ENCODE peak calls at places on chromosome 12, in five cellular contexts. One of them, this sample, is unnamed.

GRCh38 chr12:43957732-43958131 is 121.9 kb downstream of the TMEM117 start:
- DNase-seq in stomach: no peak
- DNase-seq in upper lobe of left lung: no peak
- DNase-seq in HepG2: peak; percentile 49
- DNase-seq in breast epithelium: no peak
- DNase-seq in this sample: peak; percentile 16

GRCh38 chr12:3294481-3294911 is 196.5 kb upstream of the PRMT8 start:
- DNase-seq in stomach: no peak
- DNase-seq in upper lobe of left lung: no peak
- DNase-seq in HepG2: no peak
- DNase-seq in breast epithelium: no peak
- DNase-seq in this sample: no peak

GRCh38 chr12:23887055-23887835 is 62.2 kb downstream of the SOX5 start:
- DNase-seq in stomach: no peak
- DNase-seq in upper lobe of left lung: no peak
- DNase-seq in HepG2: no peak
- DNase-seq in breast epithelium: no peak
- DNase-seq in this sample: no peak

GRCh38 chr12:2360630-2361170 is 307.9 kb downstream of the CACNA1C start:
- DNase-seq in stomach: no peak
- DNase-seq in upper lobe of left lung: no peak
- DNase-seq in HepG2: peak; percentile 6
- DNase-seq in breast epithelium: no peak
- DNase-seq in this sample: no peak

GRCh38 chr12:64039285-64039871 is 182.7 kb downstream of the KICS2 start:
- DNase-seq in stomach: peak; percentile 64
- DNase-seq in upper lobe of left lung: no peak
- DNase-seq in HepG2: no peak
- DNase-seq in breast epithelium: no peak
- DNase-seq in this sample: no peak

GRCh38 chr12:54229624-54230212 is 40.9 kb upstream of the SMUG1 start:
- DNase-seq in stomach: no peak
- DNase-seq in upper lobe of left lung: no peak
- DNase-seq in HepG2: no peak
- DNase-seq in breast epithelium: no peak
- DNase-seq in this sample: no peak

GRCh38 chr12:123942277-123942653 is 30.4 kb downstream of the CCDC92 start:
- DNase-seq in stomach: no peak
- DNase-seq in upper lobe of left lung: no peak
- DNase-seq in HepG2: no peak
- DNase-seq in breast epithelium: no peak
- DNase-seq in this sample: no peak

GRCh38 chr12:45234134-45234865 is 18.4 kb downstream of the ANO6 start:
- DNase-seq in stomach: no peak
- DNase-seq in upper lobe of left lung: no peak
- DNase-seq in HepG2: peak; percentile 92
- DNase-seq in breast epithelium: peak; percentile 36
- DNase-seq in this sample: no peak

GRCh38 chr12:114152066-114152465 is 185.9 kb upstream of the RBM19 start:
- DNase-seq in stomach: no peak
- DNase-seq in upper lobe of left lung: no peak
- DNase-seq in HepG2: no peak
- DNase-seq in breast epithelium: no peak
- DNase-seq in this sample: no peak

GRCh38 chr12:75177997-75178396 is 31.6 kb downstream of the KCNC2 start:
- DNase-seq in stomach: no peak
- DNase-seq in upper lobe of left lung: no peak
- DNase-seq in HepG2: peak; percentile 7
- DNase-seq in breast epithelium: no peak
- DNase-seq in this sample: no peak

GRCh38 chr12:130703733-130704375 is 12.2 kb downstream of the RIMBP2 start:
- DNase-seq in stomach: no peak
- DNase-seq in upper lobe of left lung: no peak
- DNase-seq in HepG2: no peak
- DNase-seq in breast epithelium: no peak
- DNase-seq in this sample: no peak

GRCh38 chr12:113238309-113238708 is 17.0 kb downstream of the TPCN1 start:
- DNase-seq in stomach: no peak
- DNase-seq in upper lobe of left lung: no peak
- DNase-seq in HepG2: no peak
- DNase-seq in breast epithelium: no peak
- DNase-seq in this sample: no peak

GRCh38 chr12:106195638-106196037 is 52.2 kb downstream of the CKAP4 start:
- DNase-seq in stomach: peak; percentile 26
- DNase-seq in upper lobe of left lung: peak; percentile 25
- DNase-seq in HepG2: peak; percentile 72
- DNase-seq in breast epithelium: peak; percentile 60
- DNase-seq in this sample: no peak

GRCh38 chr12:10361084-10361483 is 28.8 kb downstream of the KLRK1 start:
- DNase-seq in stomach: no peak
- DNase-seq in upper lobe of left lung: no peak
- DNase-seq in HepG2: no peak
- DNase-seq in breast epithelium: no peak
- DNase-seq in this sample: no peak

GRCh38 chr12:54030889-54031860 is 1.7 kb upstream of the HOXC5 start:
- DNase-seq in stomach: no peak
- DNase-seq in upper lobe of left lung: no peak
- DNase-seq in HepG2: no peak
- DNase-seq in breast epithelium: no peak
- DNase-seq in this sample: no peak

GRCh38 chr12:104290855-104291254 is 12.7 kb upstream of the EID3 start:
- DNase-seq in stomach: no peak
- DNase-seq in upper lobe of left lung: no peak
- DNase-seq in HepG2: no peak
- DNase-seq in breast epithelium: no peak
- DNase-seq in this sample: no peak

GRCh38 chr12:104286538-104287482 is 16.7 kb upstream of the EID3 start:
- DNase-seq in stomach: peak; percentile 95
- DNase-seq in upper lobe of left lung: peak; percentile 95
- DNase-seq in HepG2: peak; percentile 95
- DNase-seq in breast epithelium: peak; percentile 95
- DNase-seq in this sample: peak; percentile 63

GRCh38 chr12:104285740-104286537 is 17.6 kb upstream of the EID3 start:
- DNase-seq in stomach: peak; percentile 60
- DNase-seq in upper lobe of left lung: peak; percentile 82
- DNase-seq in HepG2: no peak
- DNase-seq in breast epithelium: no peak
- DNase-seq in this sample: no peak

GRCh38 chr12:104290320-104290719 is 13.2 kb upstream of the EID3 start:
- DNase-seq in stomach: no peak
- DNase-seq in upper lobe of left lung: no peak
- DNase-seq in HepG2: no peak
- DNase-seq in breast epithelium: no peak
- DNase-seq in this sample: no peak

DNA sequence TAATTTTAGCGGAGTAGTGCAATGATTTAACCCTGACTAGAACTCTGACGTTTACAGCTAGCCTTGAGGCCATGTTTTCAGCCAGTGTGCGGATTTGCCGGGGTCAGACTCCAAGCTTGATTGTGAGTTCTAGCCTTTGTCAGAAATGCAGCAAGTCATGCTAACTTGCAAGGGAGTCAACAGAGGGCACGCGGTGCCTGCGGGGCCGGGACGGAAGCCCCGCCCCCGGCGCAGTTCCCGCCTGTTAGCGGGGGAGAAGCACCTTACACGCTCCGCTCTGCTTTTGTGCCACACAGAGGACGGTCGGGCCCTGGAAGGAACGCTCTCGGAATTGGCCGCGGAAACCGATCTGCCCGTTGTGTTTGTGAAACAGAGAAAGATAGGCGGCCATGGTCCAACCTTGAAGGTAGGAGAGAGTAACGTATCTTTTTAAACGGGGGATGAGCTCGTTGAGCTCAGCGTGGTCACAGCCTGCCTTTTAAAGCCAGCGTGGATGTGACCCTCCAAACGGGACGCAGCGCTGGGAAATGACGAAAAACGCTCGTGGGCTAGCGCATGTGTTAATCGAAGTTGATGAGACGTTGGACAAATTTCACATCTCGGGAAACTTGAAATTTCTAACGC is 14.8 kb upstream of the EID3 start:
- DNase-seq in stomach: peak; percentile 87
- DNase-seq in upper lobe of left lung: peak; percentile 91
- DNase-seq in HepG2: peak; percentile 93
- DNase-seq in breast epithelium: peak; percentile 82
- DNase-seq in this sample: peak; percentile 79
- TF ChIP-seq POLR2A in stomach: peak; percentile 90
- TF ChIP-seq POLR2A in upper lobe of left lung: peak; percentile 88
- TF ChIP-seq POLR2A in HepG2: peak; percentile 79
- TF ChIP-seq POLR2A in breast epithelium: peak; percentile 64
- TF ChIP-seq POLR2A in this sample: peak; percentile 84

DNA sequence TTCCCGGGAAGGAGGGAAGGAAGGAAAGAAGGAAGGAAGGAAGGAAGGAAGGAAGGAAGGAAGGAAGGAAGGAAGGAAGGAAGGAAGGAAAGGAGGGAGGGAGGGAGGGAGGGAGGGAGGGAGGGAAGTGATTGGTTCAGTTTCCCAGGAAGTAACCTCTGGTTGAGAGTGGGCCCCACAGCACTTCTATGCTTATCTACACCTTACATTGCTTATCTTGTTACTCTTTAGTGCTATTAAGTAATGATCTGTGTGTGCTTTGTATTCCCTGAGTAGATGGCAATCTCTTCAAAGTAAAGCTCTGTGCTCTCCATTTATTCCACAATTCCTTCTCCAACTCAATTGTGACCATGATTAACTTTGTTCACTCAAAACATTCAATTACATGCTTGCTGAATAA is 74.6 kb downstream of the SLC38A4 start:
- DNase-seq in stomach: no peak
- DNase-seq in upper lobe of left lung: no peak
- DNase-seq in HepG2: no peak
- DNase-seq in breast epithelium: no peak
- DNase-seq in this sample: no peak
- TF ChIP-seq POLR2AphosphoS5 in stomach: no peak
- TF ChIP-seq POLR2AphosphoS5 in upper lobe of left lung: no peak
- TF ChIP-seq POLR2AphosphoS5 in HepG2: no peak
- TF ChIP-seq POLR2AphosphoS5 in breast epithelium: no peak
- TF ChIP-seq POLR2AphosphoS5 in this sample: no peak

GRCh38 chr12:6821674-6822433 is at the start of gene GPR162:
- DNase-seq in stomach: peak; percentile 52
- DNase-seq in upper lobe of left lung: no peak
- DNase-seq in HepG2: no peak
- DNase-seq in breast epithelium: no peak
- DNase-seq in this sample: peak; percentile 10
- TF ChIP-seq POLR2A in stomach: no peak
- TF ChIP-seq POLR2A in upper lobe of left lung: no peak
- TF ChIP-seq POLR2A in HepG2: no peak
- TF ChIP-seq POLR2A in breast epithelium: no peak
- TF ChIP-seq POLR2A in this sample: no peak

DNA sequence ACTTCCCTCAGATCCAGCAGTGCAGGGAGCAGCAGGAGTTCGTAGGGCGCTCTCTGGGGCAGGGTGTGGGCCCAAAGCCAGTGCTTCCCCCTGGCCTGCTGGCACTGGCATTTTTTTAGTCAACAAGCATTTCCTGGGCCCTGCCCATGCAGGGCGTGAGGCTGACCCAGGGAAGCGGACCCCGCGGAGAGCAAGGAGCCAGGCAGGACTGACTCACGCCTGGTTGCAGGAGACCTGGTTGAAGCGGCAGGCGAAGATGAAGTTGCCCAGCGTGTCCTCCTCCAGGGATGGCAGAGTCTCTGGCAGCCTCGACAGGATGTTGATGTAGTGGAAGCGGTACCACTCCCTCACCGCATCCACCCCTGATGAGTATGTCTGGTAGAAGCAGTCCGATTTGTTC is 13.5 kb downstream of the SCNN1A start:
- DNase-seq in stomach: peak; percentile 79
- DNase-seq in upper lobe of left lung: peak; percentile 80
- DNase-seq in HepG2: no peak
- DNase-seq in breast epithelium: no peak
- DNase-seq in this sample: no peak
- TF ChIP-seq POLR2AphosphoS5 in stomach: peak; percentile 81
- TF ChIP-seq POLR2AphosphoS5 in upper lobe of left lung: peak; percentile 60
- TF ChIP-seq POLR2AphosphoS5 in HepG2: no peak
- TF ChIP-seq POLR2AphosphoS5 in breast epithelium: no peak
- TF ChIP-seq POLR2AphosphoS5 in this sample: no peak

DNA sequence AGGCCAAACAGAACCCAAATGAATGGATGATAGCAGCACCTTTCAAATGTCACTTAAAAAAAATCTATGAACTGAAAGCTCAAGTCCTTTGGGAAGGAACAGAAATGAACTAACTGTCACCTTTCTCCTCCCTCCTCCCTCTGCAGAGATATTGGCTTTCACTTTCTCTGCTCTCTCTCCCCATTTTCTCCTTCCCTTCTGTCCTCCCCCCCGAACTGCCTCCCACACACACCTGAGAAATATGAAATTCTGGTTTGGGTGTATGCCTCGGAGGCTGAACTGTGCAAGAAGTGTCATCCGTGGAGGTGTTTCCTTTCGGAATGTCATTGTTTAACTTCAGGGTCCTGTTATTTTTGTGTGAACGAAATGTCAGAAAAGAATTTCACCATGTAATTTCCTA is 87.8 kb downstream of the NEDD1 start:
- DNase-seq in stomach: no peak
- DNase-seq in upper lobe of left lung: no peak
- DNase-seq in HepG2: no peak
- DNase-seq in breast epithelium: peak; percentile 43
- DNase-seq in this sample: no peak
- TF ChIP-seq POLR2A in stomach: no peak
- TF ChIP-seq POLR2A in upper lobe of left lung: no peak
- TF ChIP-seq POLR2A in HepG2: no peak
- TF ChIP-seq POLR2A in breast epithelium: no peak
- TF ChIP-seq POLR2A in this sample: no peak

DNA sequence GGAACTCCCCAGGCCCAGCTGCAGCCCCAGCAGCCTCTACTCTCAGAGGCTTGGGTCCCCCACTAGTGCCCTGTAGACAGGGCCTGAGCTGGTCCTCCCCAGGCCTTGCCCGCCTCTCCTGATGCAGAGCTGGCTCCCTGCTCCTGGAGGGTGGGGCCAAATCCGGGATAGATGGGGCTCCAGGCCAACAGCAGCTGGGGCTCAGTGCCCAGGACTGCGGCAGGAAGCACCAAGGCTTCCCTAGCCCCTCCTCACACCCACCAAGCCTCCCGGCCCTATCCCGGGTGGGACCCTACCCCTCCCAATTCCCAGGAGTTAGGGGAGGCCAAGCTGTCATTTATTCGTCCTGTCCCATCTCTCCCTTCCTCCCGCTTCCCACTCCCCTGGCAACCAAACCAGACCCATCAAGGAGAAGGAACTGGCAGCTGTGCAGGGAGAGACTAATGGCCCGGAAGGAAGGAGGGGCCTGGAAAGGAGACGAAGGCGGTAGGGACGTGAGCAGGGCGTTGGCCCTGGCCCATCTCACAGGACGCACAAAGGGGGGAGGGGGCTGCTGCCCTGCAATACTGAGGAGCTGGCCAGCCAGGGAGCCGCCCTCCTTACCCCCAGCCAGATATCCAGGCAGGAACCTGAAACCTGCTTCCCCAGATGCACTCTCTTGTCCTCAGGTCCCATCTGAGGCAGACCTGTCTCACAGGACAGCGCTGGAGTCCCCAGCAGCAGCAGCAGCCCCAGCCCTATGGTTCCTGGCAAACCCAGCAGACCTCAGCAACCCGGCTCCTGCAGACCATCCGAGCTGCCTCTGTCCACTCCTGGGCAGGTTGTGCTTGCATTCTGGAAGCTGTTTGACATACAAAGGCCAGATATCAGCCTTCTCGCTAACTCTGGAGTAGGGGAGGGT is 1.6 kb upstream of the PRPH start:
- DNase-seq in stomach: peak; percentile 62
- DNase-seq in upper lobe of left lung: no peak
- DNase-seq in HepG2: no peak
- DNase-seq in breast epithelium: no peak
- DNase-seq in this sample: no peak
- TF ChIP-seq POLR2AphosphoS5 in stomach: no peak
- TF ChIP-seq POLR2AphosphoS5 in upper lobe of left lung: no peak
- TF ChIP-seq POLR2AphosphoS5 in HepG2: no peak
- TF ChIP-seq POLR2AphosphoS5 in breast epithelium: no peak
- TF ChIP-seq POLR2AphosphoS5 in this sample: no peak